ENCODE peak calls at places on chromosome 20, in ten cellular contexts. O is fibroblast of pulmonary artery; S is ELR; W is caudate nucleus; K is dorsolateral prefrontal cortex; L is stimulated activated CD8-positive, alpha-beta memory T cell treated with anti-CD3 and anti-CD28 coated beads, Interleukin-15, amount 100 ng/mL, for 4 hours; P is choroid plexus epithelial cell; R is RPMI7951; M is left lobe of liver; D is upper lobe of right lung. B is an unnamed sample.

GRCh38 chr20:33791959-33792597 is 19.1 kb upstream of the CHMP4B start:
- DNase-seq in O (peak; percentile 59), S (peak; percentile 66), W (no peak), K (no peak), L (no peak), P (peak; percentile 49), R (peak; percentile 23), M (peak; percentile 56), D (peak; percentile 73), B (no peak)

GRCh38 chr20:35363190-35363589 is 48.6 kb downstream of the UQCC1 start:
- DNase-seq in O (peak; percentile 80), S (no peak), W (no peak), K (no peak), L (no peak), P (peak; percentile 41), R (peak; percentile 50), M (no peak), D (no peak), B (no peak)

GRCh38 chr20:49385471-49385870 is 97.0 kb downstream of the KCNB1 start:
- DNase-seq in O (peak; percentile 43), S (peak; percentile 64), W (no peak), K (no peak), L (no peak), P (peak; percentile 65), R (peak; percentile 71), M (no peak), D (no peak), B (no peak)

GRCh38 chr20:17969884-17970409 is 1.1 kb downstream of the MGME1 start:
- DNase-seq in O (peak; percentile 36), S (peak; percentile 87), W (no peak), K (no peak), L (no peak), P (peak; percentile 77), R (peak; percentile 86), M (peak; percentile 55), D (no peak), B (no peak)

GRCh38 chr20:7627734-7628663 is 312.3 kb downstream of the HAO1 start:
- DNase-seq in O (peak; percentile 86), S (peak; percentile 79), W (no peak), K (no peak), L (no peak), P (peak; percentile 26), R (peak; percentile 28), M (no peak), D (no peak), B (no peak)

GRCh38 chr20:23640873-23641667 is 3.3 kb upstream of the CST3 start:
- DNase-seq in O (no peak), S (no peak), W (no peak), K (no peak), L (no peak), P (no peak), R (no peak), M (peak; percentile 33), D (no peak), B (no peak)

GRCh38 chr20:57990396-57990987 is 238.0 kb downstream of the ANKRD60 start:
- DNase-seq in O (peak; percentile 57), S (peak; percentile 57), W (no peak), K (no peak), L (no peak), P (peak; percentile 21), R (peak; percentile 82), M (no peak), D (no peak), B (no peak)

GRCh38 chr20:14445310-14445709 is 107.9 kb upstream of the FLRT3 start:
- DNase-seq in O (peak; percentile 39), S (peak; percentile 75), W (no peak), K (no peak), L (no peak), P (no peak), R (no peak), M (no peak), D (no peak), B (no peak)

GRCh38 chr20:33840759-33841438 is 29.8 kb downstream of the CHMP4B start:
- DNase-seq in O (no peak), S (no peak), W (no peak), K (no peak), L (no peak), P (no peak), R (no peak), M (no peak), D (no peak), B (no peak)

GRCh38 chr20:63534831-63535651 is 2.1 kb downstream of the PTK6 start:
- DNase-seq in O (no peak), S (no peak), W (no peak), K (no peak), L (no peak), P (no peak), R (peak; percentile 57), M (peak; percentile 90), D (no peak), B (no peak)

GRCh38 chr20:11891081-11891826 is 26.4 kb upstream of the BTBD3 start:
- DNase-seq in O (peak; percentile 31), S (peak; percentile 59), W (peak; percentile 23), K (peak; percentile 48), L (no peak), P (peak; percentile 39), R (peak; percentile 68), M (peak; percentile 60), D (peak; percentile 83), B (no peak)

GRCh38 chr20:35871311-35871771 is 83.0 kb downstream of the SCAND1 start:
- DNase-seq in O (peak; percentile 50), S (peak; percentile 57), W (no peak), K (no peak), L (no peak), P (peak; percentile 71), R (peak; percentile 80), M (no peak), D (no peak), B (no peak)

GRCh38 chr20:16472045-16472872 is 101.0 kb downstream of the KIF16B start:
- DNase-seq in O (peak; percentile 77), S (peak; percentile 30), W (no peak), K (no peak), L (no peak), P (peak; percentile 58), R (peak; percentile 80), M (no peak), D (no peak), B (no peak)

GRCh38 chr20:57513199-57513598 is 11.7 kb downstream of the CTCFL start:
- DNase-seq in O (peak; percentile 16), S (peak; percentile 61), W (no peak), K (no peak), L (no peak), P (peak; percentile 13), R (peak; percentile 57), M (no peak), D (no peak), B (no peak)

GRCh38 chr20:46423882-46424482 is 17.6 kb upstream of the ELMO2 start:
- DNase-seq in O (peak; percentile 44), S (peak; percentile 26), W (no peak), K (no peak), L (no peak), P (no peak), R (peak; percentile 18), M (no peak), D (no peak), B (no peak)

GRCh38 chr20:58433759-58434158 is 44.7 kb downstream of the VAPB start:
- DNase-seq in O (peak; percentile 76), S (peak; percentile 90), W (no peak), K (no peak), L (no peak), P (peak; percentile 81), R (peak; percentile 88), M (no peak), D (no peak), B (no peak)

GRCh38 chr20:3973705-3974104 is 41.7 kb downstream of the RNF24 start:
- DNase-seq in O (no peak), S (no peak), W (no peak), K (no peak), L (no peak), P (no peak), R (no peak), M (no peak), D (no peak), B (no peak)

GRCh38 chr20:46688151-46689081 is 828 bp downstream of the TP53RK start:
- DNase-seq in O (peak; percentile 60), S (peak; percentile 62), W (no peak), K (no peak), L (no peak), P (peak; percentile 67), R (peak; percentile 32), M (peak; percentile 28), D (no peak), B (peak; percentile 64)

GRCh38 chr20:56924976-56925695 is 296.0 kb downstream of the TFAP2C start:
- DNase-seq in O (no peak), S (no peak), W (no peak), K (peak; percentile 61), L (no peak), P (no peak), R (peak; percentile 74), M (no peak), D (no peak), B (no peak)

GRCh38 chr20:878511-879307 is 37.4 kb downstream of the ANGPT4 start:
- DNase-seq in O (peak; percentile 49), S (peak; percentile 19), W (no peak), K (no peak), L (no peak), P (peak; percentile 28), R (peak; percentile 56), M (no peak), D (no peak), B (no peak)

GRCh38 chr20:33275215-33275614 is 7.8 kb upstream of the BPIFB1 start:
- DNase-seq in O (no peak), S (no peak), W (no peak), K (no peak), L (no peak), P (no peak), R (no peak), M (no peak), D (no peak), B (no peak)

GRCh38 chr20:44967207-44967807 is 995 bp downstream of the STK4 start:
- DNase-seq in O (no peak), S (peak; percentile 77), W (no peak), K (no peak), L (no peak), P (peak; percentile 15), R (peak; percentile 55), M (no peak), D (no peak), B (no peak)

GRCh38 chr20:16459019-16459700 is 114.1 kb downstream of the KIF16B start:
- DNase-seq in O (peak; percentile 84), S (peak; percentile 65), W (no peak), K (no peak), L (no peak), P (peak; percentile 87), R (peak; percentile 93), M (no peak), D (no peak), B (peak; percentile 68)

GRCh38 chr20:45014671-45015415 is 48.5 kb downstream of the STK4 start:
- DNase-seq in O (peak; percentile 58), S (peak; percentile 95), W (no peak), K (no peak), L (no peak), P (peak; percentile 76), R (peak; percentile 45), M (no peak), D (no peak), B (no peak)

GRCh38 chr20:42483694-42484303 is 705.9 kb downstream of the PTPRT start:
- DNase-seq in O (no peak), S (no peak), W (no peak), K (no peak), L (no peak), P (no peak), R (no peak), M (no peak), D (no peak), B (no peak)

GRCh38 chr20:23877524-23877923 is 2.0 kb downstream of the CST5 start:
- DNase-seq in O (no peak), S (no peak), W (no peak), K (no peak), L (no peak), P (no peak), R (no peak), M (no peak), D (no peak), B (no peak)

GRCh38 chr20:34022154-34022842 is 28.6 kb downstream of the RALY start:
- DNase-seq in O (no peak), S (peak; percentile 65), W (no peak), K (no peak), L (no peak), P (peak; percentile 46), R (peak; percentile 38), M (no peak), D (no peak), B (no peak)

GRCh38 chr20:45704969-45705637 is at the start of gene WFDC10B:
- DNase-seq in O (no peak), S (no peak), W (no peak), K (no peak), L (no peak), P (no peak), R (peak; percentile 83), M (no peak), D (no peak), B (no peak)